ENCODE peak calls at places on chromosome 1, in ten cellular contexts. One of them, this sample, is unnamed.

GRCh38 chr1:36658838-36659237 is 176.1 kb upstream of the CSF3R start:
- DNase-seq in HTR-8/SVneo: no peak
- DNase-seq in non-pigmented ciliary epithelial cell: no peak
- DNase-seq in endothelial cell: no peak
- DNase-seq in cardiac septum: peak
- DNase-seq in K562: no peak
- DNase-seq in neural progenitor cell: no peak
- DNase-seq in CD8-positive, alpha-beta memory T cell: no peak
- DNase-seq in EH: no peak
- DNase-seq in stimulated activated naive B cell treated with anti-CD40 and anti-IgM and Interleukin-4, amounts not matched to agents 10 μg/mL and 1 μg/mL and 100 μg/mL, for 72 hours: no peak
- DNase-seq in this sample: no peak

GRCh38 chr1:155261401-155261887 is 716 bp downstream of the SCAMP3 start:
- DNase-seq in HTR-8/SVneo: no peak
- DNase-seq in non-pigmented ciliary epithelial cell: no peak
- DNase-seq in endothelial cell: no peak
- DNase-seq in cardiac septum: no peak
- DNase-seq in K562: no peak
- DNase-seq in neural progenitor cell: no peak
- DNase-seq in CD8-positive, alpha-beta memory T cell: no peak
- DNase-seq in EH: peak
- DNase-seq in stimulated activated naive B cell treated with anti-CD40 and anti-IgM and Interleukin-4, amounts not matched to agents 10 μg/mL and 1 μg/mL and 100 μg/mL, for 72 hours: no peak
- DNase-seq in this sample: no peak

GRCh38 chr1:112457965-112458364 is 50.8 kb upstream of the WNT2B start:
- DNase-seq in HTR-8/SVneo: no peak
- DNase-seq in non-pigmented ciliary epithelial cell: no peak
- DNase-seq in endothelial cell: no peak
- DNase-seq in cardiac septum: no peak
- DNase-seq in K562: no peak
- DNase-seq in neural progenitor cell: no peak
- DNase-seq in CD8-positive, alpha-beta memory T cell: no peak
- DNase-seq in EH: peak
- DNase-seq in stimulated activated naive B cell treated with anti-CD40 and anti-IgM and Interleukin-4, amounts not matched to agents 10 μg/mL and 1 μg/mL and 100 μg/mL, for 72 hours: no peak
- DNase-seq in this sample: no peak

GRCh38 chr1:157090771-157091170 is 8.8 kb downstream of the ETV3L start:
- DNase-seq in HTR-8/SVneo: no peak
- DNase-seq in non-pigmented ciliary epithelial cell: no peak
- DNase-seq in endothelial cell: no peak
- DNase-seq in cardiac septum: peak
- DNase-seq in K562: no peak
- DNase-seq in neural progenitor cell: no peak
- DNase-seq in CD8-positive, alpha-beta memory T cell: no peak
- DNase-seq in EH: no peak
- DNase-seq in stimulated activated naive B cell treated with anti-CD40 and anti-IgM and Interleukin-4, amounts not matched to agents 10 μg/mL and 1 μg/mL and 100 μg/mL, for 72 hours: no peak
- DNase-seq in this sample: no peak

GRCh38 chr1:18535391-18536210 is 54.9 kb downstream of the KLHDC7A start:
- DNase-seq in HTR-8/SVneo: no peak
- DNase-seq in non-pigmented ciliary epithelial cell: no peak
- DNase-seq in endothelial cell: no peak
- DNase-seq in cardiac septum: peak
- DNase-seq in K562: no peak
- DNase-seq in neural progenitor cell: no peak
- DNase-seq in CD8-positive, alpha-beta memory T cell: no peak
- DNase-seq in EH: no peak
- DNase-seq in stimulated activated naive B cell treated with anti-CD40 and anti-IgM and Interleukin-4, amounts not matched to agents 10 μg/mL and 1 μg/mL and 100 μg/mL, for 72 hours: no peak
- DNase-seq in this sample: no peak

GRCh38 chr1:9942399-9942938 is 722 bp downstream of the LZIC start:
- DNase-seq in HTR-8/SVneo: no peak
- DNase-seq in non-pigmented ciliary epithelial cell: peak
- DNase-seq in endothelial cell: peak
- DNase-seq in cardiac septum: no peak
- DNase-seq in K562: peak
- DNase-seq in neural progenitor cell: peak
- DNase-seq in CD8-positive, alpha-beta memory T cell: peak
- DNase-seq in EH: peak
- DNase-seq in stimulated activated naive B cell treated with anti-CD40 and anti-IgM and Interleukin-4, amounts not matched to agents 10 μg/mL and 1 μg/mL and 100 μg/mL, for 72 hours: peak
- DNase-seq in this sample: no peak

GRCh38 chr1:91564888-91565700 is 64.4 kb downstream of the CDC7 start:
- DNase-seq in HTR-8/SVneo: no peak
- DNase-seq in non-pigmented ciliary epithelial cell: no peak
- DNase-seq in endothelial cell: no peak
- DNase-seq in cardiac septum: no peak
- DNase-seq in K562: no peak
- DNase-seq in neural progenitor cell: peak
- DNase-seq in CD8-positive, alpha-beta memory T cell: no peak
- DNase-seq in EH: peak
- DNase-seq in stimulated activated naive B cell treated with anti-CD40 and anti-IgM and Interleukin-4, amounts not matched to agents 10 μg/mL and 1 μg/mL and 100 μg/mL, for 72 hours: no peak
- DNase-seq in this sample: no peak

GRCh38 chr1:19639999-19640362 is 4.1 kb upstream of the NBL1 start:
- DNase-seq in HTR-8/SVneo: no peak
- DNase-seq in non-pigmented ciliary epithelial cell: no peak
- DNase-seq in endothelial cell: no peak
- DNase-seq in cardiac septum: no peak
- DNase-seq in K562: no peak
- DNase-seq in neural progenitor cell: no peak
- DNase-seq in CD8-positive, alpha-beta memory T cell: no peak
- DNase-seq in EH: no peak
- DNase-seq in stimulated activated naive B cell treated with anti-CD40 and anti-IgM and Interleukin-4, amounts not matched to agents 10 μg/mL and 1 μg/mL and 100 μg/mL, for 72 hours: no peak
- DNase-seq in this sample: no peak

GRCh38 chr1:25612421-25612820 is 4.2 kb upstream of the MAN1C1 start:
- DNase-seq in HTR-8/SVneo: no peak
- DNase-seq in non-pigmented ciliary epithelial cell: no peak
- DNase-seq in endothelial cell: no peak
- DNase-seq in cardiac septum: no peak
- DNase-seq in K562: no peak
- DNase-seq in neural progenitor cell: no peak
- DNase-seq in CD8-positive, alpha-beta memory T cell: no peak
- DNase-seq in EH: no peak
- DNase-seq in stimulated activated naive B cell treated with anti-CD40 and anti-IgM and Interleukin-4, amounts not matched to agents 10 μg/mL and 1 μg/mL and 100 μg/mL, for 72 hours: no peak
- DNase-seq in this sample: no peak

GRCh38 chr1:44810101-44810761 is 1.9 kb downstream of the BTBD19 start:
- DNase-seq in HTR-8/SVneo: no peak
- DNase-seq in non-pigmented ciliary epithelial cell: no peak
- DNase-seq in endothelial cell: no peak
- DNase-seq in cardiac septum: peak
- DNase-seq in K562: no peak
- DNase-seq in neural progenitor cell: no peak
- DNase-seq in CD8-positive, alpha-beta memory T cell: peak
- DNase-seq in EH: peak
- DNase-seq in stimulated activated naive B cell treated with anti-CD40 and anti-IgM and Interleukin-4, amounts not matched to agents 10 μg/mL and 1 μg/mL and 100 μg/mL, for 72 hours: peak
- DNase-seq in this sample: peak

GRCh38 chr1:172497230-172497629 is 35.7 kb upstream of the SUCO start:
- DNase-seq in HTR-8/SVneo: peak
- DNase-seq in non-pigmented ciliary epithelial cell: peak
- DNase-seq in endothelial cell: peak
- DNase-seq in cardiac septum: no peak
- DNase-seq in K562: no peak
- DNase-seq in neural progenitor cell: peak
- DNase-seq in CD8-positive, alpha-beta memory T cell: no peak
- DNase-seq in EH: peak
- DNase-seq in stimulated activated naive B cell treated with anti-CD40 and anti-IgM and Interleukin-4, amounts not matched to agents 10 μg/mL and 1 μg/mL and 100 μg/mL, for 72 hours: no peak
- DNase-seq in this sample: no peak

GRCh38 chr1:98399219-98399618 is 262.3 kb upstream of the SNX7 start:
- DNase-seq in HTR-8/SVneo: no peak
- DNase-seq in non-pigmented ciliary epithelial cell: no peak
- DNase-seq in endothelial cell: no peak
- DNase-seq in cardiac septum: no peak
- DNase-seq in K562: no peak
- DNase-seq in neural progenitor cell: no peak
- DNase-seq in CD8-positive, alpha-beta memory T cell: no peak
- DNase-seq in EH: peak
- DNase-seq in stimulated activated naive B cell treated with anti-CD40 and anti-IgM and Interleukin-4, amounts not matched to agents 10 μg/mL and 1 μg/mL and 100 μg/mL, for 72 hours: no peak
- DNase-seq in this sample: no peak

GRCh38 chr1:98086156-98086555 is 165.3 kb upstream of the DPYD start:
- DNase-seq in HTR-8/SVneo: no peak
- DNase-seq in non-pigmented ciliary epithelial cell: peak
- DNase-seq in endothelial cell: no peak
- DNase-seq in cardiac septum: no peak
- DNase-seq in K562: no peak
- DNase-seq in neural progenitor cell: no peak
- DNase-seq in CD8-positive, alpha-beta memory T cell: no peak
- DNase-seq in EH: peak
- DNase-seq in stimulated activated naive B cell treated with anti-CD40 and anti-IgM and Interleukin-4, amounts not matched to agents 10 μg/mL and 1 μg/mL and 100 μg/mL, for 72 hours: no peak
- DNase-seq in this sample: no peak

GRCh38 chr1:226135709-226136108 is 50.8 kb downstream of the ACBD3 start:
- DNase-seq in HTR-8/SVneo: no peak
- DNase-seq in non-pigmented ciliary epithelial cell: no peak
- DNase-seq in endothelial cell: no peak
- DNase-seq in cardiac septum: peak
- DNase-seq in K562: no peak
- DNase-seq in neural progenitor cell: peak
- DNase-seq in CD8-positive, alpha-beta memory T cell: no peak
- DNase-seq in EH: no peak
- DNase-seq in stimulated activated naive B cell treated with anti-CD40 and anti-IgM and Interleukin-4, amounts not matched to agents 10 μg/mL and 1 μg/mL and 100 μg/mL, for 72 hours: no peak
- DNase-seq in this sample: no peak

GRCh38 chr1:88731475-88731874 is 47.4 kb downstream of the PKN2 start:
- DNase-seq in HTR-8/SVneo: peak
- DNase-seq in non-pigmented ciliary epithelial cell: peak
- DNase-seq in endothelial cell: no peak
- DNase-seq in cardiac septum: no peak
- DNase-seq in K562: no peak
- DNase-seq in neural progenitor cell: no peak
- DNase-seq in CD8-positive, alpha-beta memory T cell: no peak
- DNase-seq in EH: peak
- DNase-seq in stimulated activated naive B cell treated with anti-CD40 and anti-IgM and Interleukin-4, amounts not matched to agents 10 μg/mL and 1 μg/mL and 100 μg/mL, for 72 hours: no peak
- DNase-seq in this sample: no peak

GRCh38 chr1:11804666-11805453 is 904 bp downstream of the MTHFR start:
- DNase-seq in HTR-8/SVneo: no peak
- DNase-seq in non-pigmented ciliary epithelial cell: no peak
- DNase-seq in endothelial cell: no peak
- DNase-seq in cardiac septum: no peak
- DNase-seq in K562: peak
- DNase-seq in neural progenitor cell: peak
- DNase-seq in CD8-positive, alpha-beta memory T cell: peak
- DNase-seq in EH: peak
- DNase-seq in stimulated activated naive B cell treated with anti-CD40 and anti-IgM and Interleukin-4, amounts not matched to agents 10 μg/mL and 1 μg/mL and 100 μg/mL, for 72 hours: no peak
- DNase-seq in this sample: no peak

GRCh38 chr1:1703796-1704195 is 11.2 kb upstream of the SLC35E2B start:
- DNase-seq in HTR-8/SVneo: no peak
- DNase-seq in non-pigmented ciliary epithelial cell: no peak
- DNase-seq in endothelial cell: no peak
- DNase-seq in cardiac septum: peak
- DNase-seq in K562: no peak
- DNase-seq in neural progenitor cell: no peak
- DNase-seq in CD8-positive, alpha-beta memory T cell: no peak
- DNase-seq in EH: no peak
- DNase-seq in stimulated activated naive B cell treated with anti-CD40 and anti-IgM and Interleukin-4, amounts not matched to agents 10 μg/mL and 1 μg/mL and 100 μg/mL, for 72 hours: no peak
- DNase-seq in this sample: no peak

GRCh38 chr1:46193984-46194570 is 4.2 kb downstream of the POMGNT1 start:
- DNase-seq in HTR-8/SVneo: no peak
- DNase-seq in non-pigmented ciliary epithelial cell: no peak
- DNase-seq in endothelial cell: no peak
- DNase-seq in cardiac septum: no peak
- DNase-seq in K562: peak
- DNase-seq in neural progenitor cell: no peak
- DNase-seq in CD8-positive, alpha-beta memory T cell: no peak
- DNase-seq in EH: no peak
- DNase-seq in stimulated activated naive B cell treated with anti-CD40 and anti-IgM and Interleukin-4, amounts not matched to agents 10 μg/mL and 1 μg/mL and 100 μg/mL, for 72 hours: no peak
- DNase-seq in this sample: no peak

GRCh38 chr1:243257189-243257588 is 1.3 kb downstream of the SDCCAG8 start:
- DNase-seq in HTR-8/SVneo: no peak
- DNase-seq in non-pigmented ciliary epithelial cell: no peak
- DNase-seq in endothelial cell: no peak
- DNase-seq in cardiac septum: no peak
- DNase-seq in K562: no peak
- DNase-seq in neural progenitor cell: no peak
- DNase-seq in CD8-positive, alpha-beta memory T cell: no peak
- DNase-seq in EH: no peak
- DNase-seq in stimulated activated naive B cell treated with anti-CD40 and anti-IgM and Interleukin-4, amounts not matched to agents 10 μg/mL and 1 μg/mL and 100 μg/mL, for 72 hours: no peak
- DNase-seq in this sample: no peak

GRCh38 chr1:167467126-167467725 is 51.1 kb downstream of the CD247 start:
- DNase-seq in HTR-8/SVneo: no peak
- DNase-seq in non-pigmented ciliary epithelial cell: peak
- DNase-seq in endothelial cell: no peak
- DNase-seq in cardiac septum: no peak
- DNase-seq in K562: no peak
- DNase-seq in neural progenitor cell: no peak
- DNase-seq in CD8-positive, alpha-beta memory T cell: no peak
- DNase-seq in EH: no peak
- DNase-seq in stimulated activated naive B cell treated with anti-CD40 and anti-IgM and Interleukin-4, amounts not matched to agents 10 μg/mL and 1 μg/mL and 100 μg/mL, for 72 hours: no peak
- DNase-seq in this sample: no peak

GRCh38 chr1:68401506-68401905 is 48.2 kb downstream of the RPE65 start:
- DNase-seq in HTR-8/SVneo: no peak
- DNase-seq in non-pigmented ciliary epithelial cell: no peak
- DNase-seq in endothelial cell: no peak
- DNase-seq in cardiac septum: no peak
- DNase-seq in K562: no peak
- DNase-seq in neural progenitor cell: no peak
- DNase-seq in CD8-positive, alpha-beta memory T cell: no peak
- DNase-seq in EH: no peak
- DNase-seq in stimulated activated naive B cell treated with anti-CD40 and anti-IgM and Interleukin-4, amounts not matched to agents 10 μg/mL and 1 μg/mL and 100 μg/mL, for 72 hours: no peak
- DNase-seq in this sample: no peak

GRCh38 chr1:86515597-86515996 is 31.3 kb upstream of the CLCA4 start:
- DNase-seq in HTR-8/SVneo: peak
- DNase-seq in non-pigmented ciliary epithelial cell: no peak
- DNase-seq in endothelial cell: peak
- DNase-seq in cardiac septum: no peak
- DNase-seq in K562: peak
- DNase-seq in neural progenitor cell: peak
- DNase-seq in CD8-positive, alpha-beta memory T cell: no peak
- DNase-seq in EH: peak
- DNase-seq in stimulated activated naive B cell treated with anti-CD40 and anti-IgM and Interleukin-4, amounts not matched to agents 10 μg/mL and 1 μg/mL and 100 μg/mL, for 72 hours: no peak
- DNase-seq in this sample: no peak

GRCh38 chr1:236700903-236701302 is 14.6 kb downstream of the ACTN2 start:
- DNase-seq in HTR-8/SVneo: no peak
- DNase-seq in non-pigmented ciliary epithelial cell: no peak
- DNase-seq in endothelial cell: no peak
- DNase-seq in cardiac septum: no peak
- DNase-seq in K562: no peak
- DNase-seq in neural progenitor cell: no peak
- DNase-seq in CD8-positive, alpha-beta memory T cell: no peak
- DNase-seq in EH: no peak
- DNase-seq in stimulated activated naive B cell treated with anti-CD40 and anti-IgM and Interleukin-4, amounts not matched to agents 10 μg/mL and 1 μg/mL and 100 μg/mL, for 72 hours: no peak
- DNase-seq in this sample: no peak

GRCh38 chr1:94805912-94806311 is 14.2 kb upstream of the SLC44A3 start:
- DNase-seq in HTR-8/SVneo: peak
- DNase-seq in non-pigmented ciliary epithelial cell: no peak
- DNase-seq in endothelial cell: peak
- DNase-seq in cardiac septum: peak
- DNase-seq in K562: peak
- DNase-seq in neural progenitor cell: peak
- DNase-seq in CD8-positive, alpha-beta memory T cell: peak
- DNase-seq in EH: peak
- DNase-seq in stimulated activated naive B cell treated with anti-CD40 and anti-IgM and Interleukin-4, amounts not matched to agents 10 μg/mL and 1 μg/mL and 100 μg/mL, for 72 hours: peak
- DNase-seq in this sample: no peak

GRCh38 chr1:79373481-79374132 is 367.1 kb upstream of the ADGRL4 start:
- DNase-seq in HTR-8/SVneo: no peak
- DNase-seq in non-pigmented ciliary epithelial cell: no peak
- DNase-seq in endothelial cell: no peak
- DNase-seq in cardiac septum: no peak
- DNase-seq in K562: no peak
- DNase-seq in neural progenitor cell: no peak
- DNase-seq in CD8-positive, alpha-beta memory T cell: no peak
- DNase-seq in EH: peak
- DNase-seq in stimulated activated naive B cell treated with anti-CD40 and anti-IgM and Interleukin-4, amounts not matched to agents 10 μg/mL and 1 μg/mL and 100 μg/mL, for 72 hours: no peak
- DNase-seq in this sample: no peak

GRCh38 chr1:15445390-15446122 is 7.3 kb downstream of the CTRC start:
- DNase-seq in HTR-8/SVneo: no peak
- DNase-seq in non-pigmented ciliary epithelial cell: no peak
- DNase-seq in endothelial cell: no peak
- DNase-seq in cardiac septum: no peak
- DNase-seq in K562: no peak
- DNase-seq in neural progenitor cell: no peak
- DNase-seq in CD8-positive, alpha-beta memory T cell: no peak
- DNase-seq in EH: no peak
- DNase-seq in stimulated activated naive B cell treated with anti-CD40 and anti-IgM and Interleukin-4, amounts not matched to agents 10 μg/mL and 1 μg/mL and 100 μg/mL, for 72 hours: no peak
- DNase-seq in this sample: no peak

GRCh38 chr1:50968021-50968883 is 1.8 kb upstream of the CDKN2C start:
- DNase-seq in HTR-8/SVneo: peak
- DNase-seq in non-pigmented ciliary epithelial cell: peak
- DNase-seq in endothelial cell: peak
- DNase-seq in cardiac septum: peak
- DNase-seq in K562: peak
- DNase-seq in neural progenitor cell: peak
- DNase-seq in CD8-positive, alpha-beta memory T cell: peak
- DNase-seq in EH: peak
- DNase-seq in stimulated activated naive B cell treated with anti-CD40 and anti-IgM and Interleukin-4, amounts not matched to agents 10 μg/mL and 1 μg/mL and 100 μg/mL, for 72 hours: peak
- DNase-seq in this sample: peak

GRCh38 chr1:209646558-209646957 is 5.7 kb downstream of the LAMB3 start:
- DNase-seq in HTR-8/SVneo: no peak
- DNase-seq in non-pigmented ciliary epithelial cell: no peak
- DNase-seq in endothelial cell: peak
- DNase-seq in cardiac septum: no peak
- DNase-seq in K562: no peak
- DNase-seq in neural progenitor cell: peak
- DNase-seq in CD8-positive, alpha-beta memory T cell: no peak
- DNase-seq in EH: peak
- DNase-seq in stimulated activated naive B cell treated with anti-CD40 and anti-IgM and Interleukin-4, amounts not matched to agents 10 μg/mL and 1 μg/mL and 100 μg/mL, for 72 hours: no peak
- DNase-seq in this sample: no peak